ENCODE peak calls at places on chromosomes 6 and 20, in ten cellular contexts. One of them, this sample, is unnamed.

GRCh38 chr6:136547871-136548270 is 2.4 kb downstream of the MAP7 start:
- DNase-seq in Right ventricle myocardium superior: no peak
- DNase-seq in ascending aorta: no peak
- DNase-seq in HEK293T: no peak
- DNase-seq in CD8-positive, alpha-beta T cell: no peak
- DNase-seq in NCI-H345: no peak
- DNase-seq in nucleus accumbens: no peak
- DNase-seq in HTR-8/SVneo: no peak
- DNase-seq in midbrain: no peak
- DNase-seq in SHP77: no peak
- DNase-seq in this sample: no peak

GRCh38 chr6:20437639-20438038 is 36.0 kb downstream of the E2F3 start:
- DNase-seq in Right ventricle myocardium superior: no peak
- DNase-seq in HEK293T: no peak
- DNase-seq in SHP77: no peak
- DNase-seq in NCI-H345: no peak
- DNase-seq in HTR-8/SVneo: no peak
- DNase-seq in CD8-positive, alpha-beta T cell: no peak
- DNase-seq in ascending aorta: no peak
- DNase-seq in midbrain: no peak
- DNase-seq in nucleus accumbens: no peak
- DNase-seq in this sample: no peak

GRCh38 chr20:16350465-16350864 is 222.8 kb downstream of the KIF16B start:
- DNase-seq in SHP77: no peak
- DNase-seq in NCI-H345: no peak
- DNase-seq in HTR-8/SVneo: no peak
- DNase-seq in HEK293T: no peak
- DNase-seq in nucleus accumbens: no peak
- DNase-seq in ascending aorta: no peak
- DNase-seq in CD8-positive, alpha-beta T cell: no peak
- DNase-seq in Right ventricle myocardium superior: no peak
- DNase-seq in midbrain: no peak
- DNase-seq in this sample: no peak

GRCh38 chr20:53849471-53850059 is 220.8 kb downstream of the BCAS1 start:
- DNase-seq in midbrain: no peak
- DNase-seq in HTR-8/SVneo: no peak
- DNase-seq in CD8-positive, alpha-beta T cell: no peak
- DNase-seq in NCI-H345: no peak
- DNase-seq in Right ventricle myocardium superior: no peak
- DNase-seq in HEK293T: no peak
- DNase-seq in nucleus accumbens: no peak
- DNase-seq in SHP77: no peak
- DNase-seq in ascending aorta: no peak
- DNase-seq in this sample: no peak

GRCh38 chr6:12148841-12149240 is 136.7 kb downstream of the HIVEP1 start:
- DNase-seq in nucleus accumbens: no peak
- DNase-seq in ascending aorta: no peak
- DNase-seq in midbrain: no peak
- DNase-seq in HTR-8/SVneo: no peak
- DNase-seq in NCI-H345: no peak
- DNase-seq in SHP77: no peak
- DNase-seq in HEK293T: no peak
- DNase-seq in Right ventricle myocardium superior: no peak
- DNase-seq in CD8-positive, alpha-beta T cell: no peak
- DNase-seq in this sample: no peak

GRCh38 chr6:88422831-88423230 is 256.7 kb upstream of the CNR1 start:
- DNase-seq in CD8-positive, alpha-beta T cell: no peak
- DNase-seq in Right ventricle myocardium superior: no peak
- DNase-seq in HTR-8/SVneo: no peak
- DNase-seq in midbrain: no peak
- DNase-seq in NCI-H345: no peak
- DNase-seq in SHP77: no peak
- DNase-seq in HEK293T: no peak
- DNase-seq in nucleus accumbens: no peak
- DNase-seq in ascending aorta: no peak
- DNase-seq in this sample: no peak

GRCh38 chr20:24957326-24957996 is 8.4 kb downstream of the CST7 start:
- DNase-seq in SHP77: no peak
- DNase-seq in nucleus accumbens: no peak
- DNase-seq in CD8-positive, alpha-beta T cell: no peak
- DNase-seq in HTR-8/SVneo: no peak
- DNase-seq in HEK293T: no peak
- DNase-seq in Right ventricle myocardium superior: no peak
- DNase-seq in midbrain: no peak
- DNase-seq in NCI-H345: no peak
- DNase-seq in ascending aorta: no peak
- DNase-seq in this sample: no peak

GRCh38 chr6:119627908-119628669 is 278.5 kb upstream of the MAN1A1 start:
- DNase-seq in Right ventricle myocardium superior: no peak
- DNase-seq in HTR-8/SVneo: no peak
- DNase-seq in ascending aorta: no peak
- DNase-seq in midbrain: no peak
- DNase-seq in HEK293T: no peak
- DNase-seq in nucleus accumbens: no peak
- DNase-seq in CD8-positive, alpha-beta T cell: no peak
- DNase-seq in SHP77: peak; percentile 3
- DNase-seq in NCI-H345: no peak
- DNase-seq in this sample: no peak

GRCh38 chr6:139291813-139292619 is at the start of gene TXLNB:
- DNase-seq in Right ventricle myocardium superior: peak; percentile 90
- DNase-seq in nucleus accumbens: no peak
- DNase-seq in midbrain: peak; percentile 21
- DNase-seq in NCI-H345: peak; percentile 26
- DNase-seq in CD8-positive, alpha-beta T cell: peak; percentile 80
- DNase-seq in SHP77: peak; percentile 77
- DNase-seq in HEK293T: peak; percentile 57
- DNase-seq in ascending aorta: peak; percentile 58
- DNase-seq in HTR-8/SVneo: no peak
- DNase-seq in this sample: no peak

GRCh38 chr20:50110141-50111047 is 2.6 kb downstream of the UBE2V1 start:
- DNase-seq in nucleus accumbens: no peak
- DNase-seq in HEK293T: no peak
- DNase-seq in CD8-positive, alpha-beta T cell: peak; percentile 62
- DNase-seq in midbrain: no peak
- DNase-seq in Right ventricle myocardium superior: no peak
- DNase-seq in ascending aorta: no peak
- DNase-seq in NCI-H345: no peak
- DNase-seq in SHP77: no peak
- DNase-seq in HTR-8/SVneo: no peak
- DNase-seq in this sample: no peak

GRCh38 chr6:25454141-25454540 is 175.0 kb downstream of the CARMIL1 start:
- DNase-seq in ascending aorta: no peak
- DNase-seq in CD8-positive, alpha-beta T cell: no peak
- DNase-seq in SHP77: no peak
- DNase-seq in NCI-H345: no peak
- DNase-seq in Right ventricle myocardium superior: no peak
- DNase-seq in HEK293T: no peak
- DNase-seq in HTR-8/SVneo: no peak
- DNase-seq in nucleus accumbens: no peak
- DNase-seq in midbrain: no peak
- DNase-seq in this sample: no peak

GRCh38 chr6:46217671-46218131 is 46.9 kb upstream of the ENPP5 start:
- DNase-seq in NCI-H345: no peak
- DNase-seq in ascending aorta: no peak
- DNase-seq in nucleus accumbens: no peak
- DNase-seq in SHP77: no peak
- DNase-seq in HEK293T: no peak
- DNase-seq in HTR-8/SVneo: no peak
- DNase-seq in midbrain: peak; percentile 71
- DNase-seq in Right ventricle myocardium superior: peak; percentile 47
- DNase-seq in CD8-positive, alpha-beta T cell: no peak
- DNase-seq in this sample: peak; percentile 91

GRCh38 chr6:155158044-155158843 is 105.6 kb upstream of the CLDN20 start:
- DNase-seq in CD8-positive, alpha-beta T cell: no peak
- DNase-seq in nucleus accumbens: no peak
- DNase-seq in SHP77: no peak
- DNase-seq in HTR-8/SVneo: no peak
- DNase-seq in ascending aorta: no peak
- DNase-seq in midbrain: no peak
- DNase-seq in Right ventricle myocardium superior: no peak
- DNase-seq in HEK293T: no peak
- DNase-seq in NCI-H345: no peak
- DNase-seq in this sample: no peak

GRCh38 chr20:63381781-63382431 is 20.8 kb upstream of the CHRNA4 start:
- DNase-seq in ascending aorta: no peak
- DNase-seq in midbrain: peak; percentile 15
- DNase-seq in SHP77: no peak
- DNase-seq in HEK293T: peak; percentile 76
- DNase-seq in Right ventricle myocardium superior: no peak
- DNase-seq in NCI-H345: peak; percentile 33
- DNase-seq in nucleus accumbens: peak; percentile 7
- DNase-seq in CD8-positive, alpha-beta T cell: peak; percentile 58
- DNase-seq in HTR-8/SVneo: peak; percentile 82
- DNase-seq in this sample: peak; percentile 40

GRCh38 chr20:62160876-62161275 is 17.3 kb downstream of the SS18L1 start:
- DNase-seq in ascending aorta: no peak
- DNase-seq in CD8-positive, alpha-beta T cell: no peak
- DNase-seq in NCI-H345: no peak
- DNase-seq in HTR-8/SVneo: no peak
- DNase-seq in midbrain: no peak
- DNase-seq in nucleus accumbens: no peak
- DNase-seq in SHP77: no peak
- DNase-seq in Right ventricle myocardium superior: no peak
- DNase-seq in HEK293T: no peak
- DNase-seq in this sample: no peak

GRCh38 chr6:42702200-42702599 is 20.2 kb downstream of the PRPH2 start:
- DNase-seq in midbrain: no peak
- DNase-seq in ascending aorta: no peak
- DNase-seq in nucleus accumbens: no peak
- DNase-seq in NCI-H345: no peak
- DNase-seq in CD8-positive, alpha-beta T cell: no peak
- DNase-seq in SHP77: no peak
- DNase-seq in HEK293T: no peak
- DNase-seq in HTR-8/SVneo: peak; percentile 77
- DNase-seq in Right ventricle myocardium superior: no peak
- DNase-seq in this sample: no peak

GRCh38 chr6:111242452-111242851 is 155.1 kb downstream of the SLC16A10 start:
- DNase-seq in nucleus accumbens: no peak
- DNase-seq in ascending aorta: no peak
- DNase-seq in Right ventricle myocardium superior: no peak
- DNase-seq in NCI-H345: no peak
- DNase-seq in SHP77: no peak
- DNase-seq in CD8-positive, alpha-beta T cell: no peak
- DNase-seq in midbrain: no peak
- DNase-seq in HEK293T: no peak
- DNase-seq in HTR-8/SVneo: peak; percentile 17
- DNase-seq in this sample: no peak

GRCh38 chr6:17940151-17940791 is 47.2 kb downstream of the KIF13A start:
- DNase-seq in CD8-positive, alpha-beta T cell: no peak
- DNase-seq in HEK293T: no peak
- DNase-seq in midbrain: no peak
- DNase-seq in HTR-8/SVneo: no peak
- DNase-seq in ascending aorta: no peak
- DNase-seq in Right ventricle myocardium superior: no peak
- DNase-seq in NCI-H345: no peak
- DNase-seq in nucleus accumbens: no peak
- DNase-seq in SHP77: no peak
- DNase-seq in this sample: no peak

GRCh38 chr6:136788069-136788902 is 4.0 kb downstream of the MAP3K5 start:
- DNase-seq in midbrain: no peak
- DNase-seq in HEK293T: no peak
- DNase-seq in ascending aorta: no peak
- DNase-seq in nucleus accumbens: no peak
- DNase-seq in HTR-8/SVneo: no peak
- DNase-seq in SHP77: no peak
- DNase-seq in Right ventricle myocardium superior: no peak
- DNase-seq in NCI-H345: no peak
- DNase-seq in CD8-positive, alpha-beta T cell: no peak
- DNase-seq in this sample: no peak

GRCh38 chr6:4948781-4949450 is 54.9 kb downstream of the RPP40 start:
- DNase-seq in CD8-positive, alpha-beta T cell: peak; percentile 27
- DNase-seq in NCI-H345: no peak
- DNase-seq in midbrain: no peak
- DNase-seq in HTR-8/SVneo: no peak
- DNase-seq in HEK293T: no peak
- DNase-seq in ascending aorta: no peak
- DNase-seq in Right ventricle myocardium superior: no peak
- DNase-seq in nucleus accumbens: no peak
- DNase-seq in SHP77: no peak
- DNase-seq in this sample: no peak

GRCh38 chr20:63102720-63103375 is 96.1 kb upstream of the BHLHE23 start:
- DNase-seq in SHP77: peak; percentile 55
- DNase-seq in Right ventricle myocardium superior: peak; percentile 69
- DNase-seq in nucleus accumbens: no peak
- DNase-seq in HTR-8/SVneo: peak; percentile 57
- DNase-seq in HEK293T: peak; percentile 45
- DNase-seq in midbrain: no peak
- DNase-seq in CD8-positive, alpha-beta T cell: peak; percentile 79
- DNase-seq in ascending aorta: no peak
- DNase-seq in NCI-H345: peak; percentile 35
- DNase-seq in this sample: peak; percentile 67

GRCh38 chr6:101544286-101544685 is 150.8 kb downstream of the GRIK2 start:
- DNase-seq in NCI-H345: no peak
- DNase-seq in midbrain: no peak
- DNase-seq in ascending aorta: no peak
- DNase-seq in CD8-positive, alpha-beta T cell: no peak
- DNase-seq in Right ventricle myocardium superior: no peak
- DNase-seq in HEK293T: no peak
- DNase-seq in HTR-8/SVneo: no peak
- DNase-seq in SHP77: no peak
- DNase-seq in nucleus accumbens: no peak
- DNase-seq in this sample: no peak

GRCh38 chr6:18388252-18388651 is 1.1 kb downstream of the RNF144B start:
- DNase-seq in Right ventricle myocardium superior: no peak
- DNase-seq in midbrain: peak; percentile 6
- DNase-seq in nucleus accumbens: no peak
- DNase-seq in SHP77: no peak
- DNase-seq in HEK293T: no peak
- DNase-seq in CD8-positive, alpha-beta T cell: no peak
- DNase-seq in HTR-8/SVneo: no peak
- DNase-seq in NCI-H345: no peak
- DNase-seq in ascending aorta: no peak
- DNase-seq in this sample: no peak

GRCh38 chr6:141552463-141552862 is 580.3 kb upstream of the GJE1 start:
- DNase-seq in HTR-8/SVneo: peak; percentile 18
- DNase-seq in ascending aorta: no peak
- DNase-seq in NCI-H345: peak; percentile 94
- DNase-seq in midbrain: no peak
- DNase-seq in SHP77: peak; percentile 91
- DNase-seq in nucleus accumbens: no peak
- DNase-seq in CD8-positive, alpha-beta T cell: no peak
- DNase-seq in Right ventricle myocardium superior: no peak
- DNase-seq in HEK293T: no peak
- DNase-seq in this sample: no peak

GRCh38 chr20:35093245-35093884 is 758 bp upstream of the TRPC4AP start:
- DNase-seq in HEK293T: no peak
- DNase-seq in HTR-8/SVneo: peak; percentile 54
- DNase-seq in nucleus accumbens: no peak
- DNase-seq in SHP77: no peak
- DNase-seq in Right ventricle myocardium superior: no peak
- DNase-seq in ascending aorta: no peak
- DNase-seq in CD8-positive, alpha-beta T cell: no peak
- DNase-seq in NCI-H345: no peak
- DNase-seq in midbrain: no peak
- DNase-seq in this sample: no peak

GRCh38 chr6:137261393-137262154 is 42.4 kb upstream of the IFNGR1 start:
- DNase-seq in NCI-H345: no peak
- DNase-seq in nucleus accumbens: no peak
- DNase-seq in HTR-8/SVneo: no peak
- DNase-seq in Right ventricle myocardium superior: no peak
- DNase-seq in HEK293T: no peak
- DNase-seq in midbrain: no peak
- DNase-seq in CD8-positive, alpha-beta T cell: no peak
- DNase-seq in ascending aorta: no peak
- DNase-seq in SHP77: no peak
- DNase-seq in this sample: no peak

GRCh38 chr20:41177636-41178035 is 40.3 kb downstream of the PLCG1 start:
- DNase-seq in Right ventricle myocardium superior: peak; percentile 64
- DNase-seq in ascending aorta: peak; percentile 59
- DNase-seq in CD8-positive, alpha-beta T cell: no peak
- DNase-seq in SHP77: no peak
- DNase-seq in NCI-H345: no peak
- DNase-seq in HEK293T: no peak
- DNase-seq in nucleus accumbens: no peak
- DNase-seq in midbrain: peak; percentile 45
- DNase-seq in HTR-8/SVneo: peak; percentile 91
- DNase-seq in this sample: no peak

GRCh38 chr6:156795825-156796224 is 18.6 kb downstream of the ARID1B start:
- DNase-seq in CD8-positive, alpha-beta T cell: no peak
- DNase-seq in midbrain: no peak
- DNase-seq in NCI-H345: no peak
- DNase-seq in ascending aorta: no peak
- DNase-seq in HTR-8/SVneo: no peak
- DNase-seq in Right ventricle myocardium superior: no peak
- DNase-seq in nucleus accumbens: no peak
- DNase-seq in SHP77: no peak
- DNase-seq in HEK293T: no peak
- DNase-seq in this sample: peak; percentile 73